ENCODE peak calls at places on chromosomes 6 and 20, in ten cellular contexts. F is HL-60, W is GM12892, H is Panc1, B is transverse colon, X is K562, K is breast epithelium, C is HCT116, Y is spleen, I is endothelial cell of umbilical vein. O is an unnamed sample.

GRCh38 chr20:22814475-22815205 is 220.5 kb upstream of the SSTR4 start:
- DNase-seq in F (no peak), C (no peak), I (no peak), W (no peak), B (no peak), Y (no peak), H (no peak), K (no peak), X (no peak), O (no peak)

GRCh38 chr6:30626484-30627366 is at the start of gene ATAT1:
- DNase-seq in B (peak), W (peak), H (no peak), I (peak), X (peak), F (peak), C (peak), K (peak), Y (peak), O (peak)

GRCh38 chr20:25489221-25489863 is 81.9 kb downstream of the GINS1 start:
- DNase-seq in C (no peak), H (no peak), X (no peak), B (no peak), I (no peak), F (no peak), K (no peak), W (no peak), Y (no peak), O (peak)

GRCh38 chr6:101741474-101742171 is 348.1 kb downstream of the GRIK2 start:
- DNase-seq in F (no peak), W (no peak), I (peak), C (no peak), K (no peak), B (no peak), Y (no peak), X (no peak), H (no peak), O (no peak)

GRCh38 chr6:131060311-131060710 is 2.7 kb downstream of the EPB41L2 start:
- DNase-seq in X (no peak), I (no peak), C (no peak), B (no peak), Y (no peak), F (no peak), K (no peak), W (no peak), H (no peak), O (no peak)

GRCh38 chr20:62985089-62985778 is 21.5 kb downstream of the BHLHE23 start:
- DNase-seq in Y (no peak), W (no peak), C (no peak), F (no peak), K (no peak), H (no peak), B (no peak), X (no peak), I (no peak), O (no peak)

GRCh38 chr20:51569815-51570741 is 27.6 kb upstream of the NFATC2 start:
- DNase-seq in B (no peak), C (no peak), X (no peak), W (no peak), I (peak), Y (no peak), H (peak), F (no peak), K (no peak), O (no peak)

GRCh38 chr6:137883400-137883888 is 16.4 kb downstream of the TNFAIP3 start:
- DNase-seq in C (no peak), K (no peak), H (no peak), W (no peak), I (peak), B (no peak), F (peak), Y (no peak), X (no peak), O (no peak)

GRCh38 chr6:4774296-4774695 is 1.9 kb upstream of the CDYL start:
- DNase-seq in H (no peak), F (no peak), I (no peak), K (no peak), B (no peak), Y (no peak), C (no peak), W (no peak), X (no peak), O (no peak)

GRCh38 chr6:30158475-30159025 is 2.5 kb downstream of the TRIM10 start:
- DNase-seq in C (no peak), F (no peak), B (no peak), Y (no peak), K (no peak), H (no peak), X (no peak), I (no peak), W (no peak), O (no peak)

DNA sequence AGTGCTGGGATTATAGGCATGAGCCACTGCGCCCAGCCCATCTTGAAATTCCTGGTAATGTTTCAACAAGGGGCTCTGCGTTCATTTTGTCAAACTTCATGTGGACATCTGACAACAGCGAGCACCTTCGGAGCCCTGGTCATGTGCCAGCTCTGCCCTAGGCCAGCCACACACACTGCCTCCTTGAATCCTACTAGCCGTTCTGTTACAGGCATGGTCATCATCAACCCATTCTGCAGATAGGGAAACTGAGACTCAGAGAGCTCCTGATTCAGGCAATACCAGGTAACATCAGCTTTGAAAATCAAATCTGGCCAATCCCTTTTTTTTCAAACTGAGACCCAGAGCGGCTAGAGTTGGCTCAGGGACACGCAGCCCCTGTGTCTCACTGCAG is 41.3 kb downstream of the RBM38 start:
- DNase-seq in C (no peak), F (no peak), H (no peak), I (no peak), B (no peak), W (no peak), K (no peak), Y (peak), X (no peak), O (no peak)
- TF ChIP-seq POLR2AphosphoS5 in C (no peak), F (no peak), H (no peak), I (no peak), B (no peak), W (no peak), K (no peak), Y (no peak), X (no peak), O (no peak)

GRCh38 chr6:143268439-143268838 is 182.1 kb downstream of the ADAT2 start:
- DNase-seq in W (no peak), X (no peak), F (no peak), K (no peak), Y (no peak), B (no peak), H (no peak), C (no peak), I (no peak), O (no peak)

GRCh38 chr6:143276436-143276835 is 174.1 kb downstream of the ADAT2 start:
- DNase-seq in X (no peak), I (no peak), K (no peak), Y (no peak), C (no peak), H (no peak), B (no peak), F (peak), W (peak), O (no peak)

GRCh38 chr6:143270026-143270425 is 180.5 kb downstream of the ADAT2 start:
- DNase-seq in X (no peak), B (no peak), K (no peak), Y (no peak), I (no peak), C (no peak), F (no peak), W (no peak), H (no peak), O (no peak)

GRCh38 chr6:143267740-143268139 is 182.8 kb downstream of the ADAT2 start:
- DNase-seq in H (no peak), I (no peak), B (no peak), W (no peak), C (no peak), F (no peak), K (no peak), Y (no peak), X (no peak), O (no peak)

DNA sequence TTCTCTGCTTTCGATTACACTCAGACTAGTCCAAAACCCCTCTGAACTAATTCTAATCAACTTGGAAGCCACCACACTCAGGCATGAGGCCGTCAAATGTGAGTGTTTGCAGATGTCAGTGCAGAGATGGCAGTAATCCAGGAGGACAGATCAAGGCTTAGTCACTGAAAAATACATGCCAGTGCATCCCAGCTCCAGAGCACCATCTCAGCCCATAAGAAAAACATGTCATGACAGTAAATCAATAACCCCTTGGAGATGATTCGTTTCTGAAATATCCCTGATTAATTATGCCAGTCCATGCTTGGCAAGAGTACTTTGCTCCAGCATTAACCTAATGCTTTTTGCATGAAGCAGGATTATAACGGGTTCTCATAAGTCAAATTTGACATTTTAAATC is 179.5 kb downstream of the ADAT2 start:
- DNase-seq in B (no peak), K (no peak), F (no peak), Y (no peak), W (no peak), C (no peak), I (no peak), X (no peak), H (no peak), O (no peak)
- TF ChIP-seq POLR2AphosphoS5 in B (no peak), K (no peak), F (no peak), Y (no peak), W (no peak), C (no peak), I (no peak), X (no peak), H (no peak), O (no peak)

GRCh38 chr20:50412499-50412898 is 97.7 kb upstream of the PTPN1 start:
- DNase-seq in W (no peak), B (no peak), H (no peak), Y (no peak), I (no peak), F (no peak), C (no peak), K (no peak), X (no peak), O (no peak)
- TF ChIP-seq POLR2AphosphoS5 in W (no peak), B (no peak), H (no peak), Y (no peak), I (no peak), F (no peak), C (no peak), K (no peak), X (no peak), O (no peak)

GRCh38 chr6:25671652-25672051 is 19.6 kb downstream of the SCGN start:
- DNase-seq in I (no peak), F (no peak), W (no peak), C (no peak), Y (no peak), X (no peak), H (no peak), K (no peak), B (no peak), O (no peak)
- TF ChIP-seq POLR2AphosphoS5 in I (no peak), F (no peak), W (no peak), C (no peak), Y (no peak), X (no peak), H (no peak), K (no peak), B (no peak), O (no peak)

GRCh38 chr6:80134065-80134464 is 27.6 kb downstream of the BCKDHB start:
- DNase-seq in Y (no peak), K (no peak), F (no peak), B (no peak), C (no peak), H (no peak), W (no peak), I (no peak), X (no peak), O (no peak)

DNA sequence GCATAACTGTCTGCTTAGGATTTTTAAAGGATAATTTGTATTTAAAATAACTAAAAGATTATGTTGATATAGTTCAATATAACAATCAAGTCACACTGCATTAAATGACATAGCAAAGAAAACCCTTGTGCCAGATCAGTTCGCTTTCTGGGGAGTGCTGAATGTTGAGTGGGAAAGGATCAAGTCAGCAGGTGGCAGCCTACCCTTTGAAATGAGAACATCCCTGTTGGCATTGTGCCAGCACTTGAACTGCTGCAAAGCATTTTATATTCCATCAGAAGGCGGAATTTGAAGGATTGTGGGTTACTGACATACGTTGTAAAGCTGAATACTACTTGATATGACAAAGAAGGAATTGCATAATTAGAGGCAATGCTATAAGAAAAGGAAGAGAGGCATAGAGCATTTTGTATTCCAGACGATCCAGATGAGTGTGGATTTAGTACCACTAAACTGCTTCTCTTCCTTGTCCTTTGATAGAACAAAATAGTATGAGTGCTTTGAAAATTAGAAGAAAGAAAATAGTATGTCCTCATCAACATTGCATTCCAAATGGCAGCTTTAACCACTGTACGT is 26.6 kb downstream of the BCKDHB start:
- DNase-seq in B (peak), K (no peak), X (peak), H (no peak), C (peak), I (peak), W (no peak), F (peak), Y (no peak), O (peak)
- TF ChIP-seq POLR2AphosphoS5 in B (peak), K (no peak), X (no peak), H (no peak), C (peak), I (no peak), W (no peak), F (peak), Y (no peak), O (no peak)

GRCh38 chr6:32894085-32895005 is 40.4 kb downstream of the PSMB9 start:
- DNase-seq in F (peak), K (peak), Y (peak), B (peak), H (peak), X (peak), C (peak), I (peak), W (peak), O (peak)
- TF ChIP-seq POLR2AphosphoS5 in F (peak), K (peak), Y (peak), B (peak), H (no peak), X (no peak), C (peak), I (no peak), W (peak), O (peak)

GRCh38 chr20:45049438-45049837 is 51.5 kb downstream of the KCNS1 start:
- DNase-seq in B (no peak), X (no peak), K (no peak), C (no peak), H (no peak), I (no peak), W (no peak), Y (no peak), F (no peak), O (no peak)

GRCh38 chr20:45047581-45048119 is 53.3 kb downstream of the KCNS1 start:
- DNase-seq in F (no peak), X (no peak), B (no peak), I (no peak), Y (no peak), K (no peak), C (no peak), W (no peak), H (no peak), O (no peak)

GRCh38 chr20:45051497-45052060 is 49.3 kb downstream of the KCNS1 start:
- DNase-seq in W (no peak), H (no peak), Y (no peak), K (no peak), I (no peak), X (no peak), F (no peak), B (no peak), C (no peak), O (no peak)

GRCh38 chr20:45052698-45053440 is 48.1 kb downstream of the KCNS1 start:
- DNase-seq in F (peak), H (no peak), X (no peak), B (no peak), I (no peak), Y (no peak), W (peak), K (no peak), C (no peak), O (no peak)

GRCh38 chr20:45049904-45050471 is 50.9 kb downstream of the KCNS1 start:
- DNase-seq in K (no peak), B (no peak), H (no peak), X (no peak), W (no peak), C (no peak), Y (no peak), F (no peak), I (no peak), O (no peak)
- TF ChIP-seq POLR2AphosphoS5 in K (no peak), B (no peak), H (no peak), X (no peak), W (no peak), C (no peak), Y (no peak), F (no peak), I (no peak), O (no peak)

DNA sequence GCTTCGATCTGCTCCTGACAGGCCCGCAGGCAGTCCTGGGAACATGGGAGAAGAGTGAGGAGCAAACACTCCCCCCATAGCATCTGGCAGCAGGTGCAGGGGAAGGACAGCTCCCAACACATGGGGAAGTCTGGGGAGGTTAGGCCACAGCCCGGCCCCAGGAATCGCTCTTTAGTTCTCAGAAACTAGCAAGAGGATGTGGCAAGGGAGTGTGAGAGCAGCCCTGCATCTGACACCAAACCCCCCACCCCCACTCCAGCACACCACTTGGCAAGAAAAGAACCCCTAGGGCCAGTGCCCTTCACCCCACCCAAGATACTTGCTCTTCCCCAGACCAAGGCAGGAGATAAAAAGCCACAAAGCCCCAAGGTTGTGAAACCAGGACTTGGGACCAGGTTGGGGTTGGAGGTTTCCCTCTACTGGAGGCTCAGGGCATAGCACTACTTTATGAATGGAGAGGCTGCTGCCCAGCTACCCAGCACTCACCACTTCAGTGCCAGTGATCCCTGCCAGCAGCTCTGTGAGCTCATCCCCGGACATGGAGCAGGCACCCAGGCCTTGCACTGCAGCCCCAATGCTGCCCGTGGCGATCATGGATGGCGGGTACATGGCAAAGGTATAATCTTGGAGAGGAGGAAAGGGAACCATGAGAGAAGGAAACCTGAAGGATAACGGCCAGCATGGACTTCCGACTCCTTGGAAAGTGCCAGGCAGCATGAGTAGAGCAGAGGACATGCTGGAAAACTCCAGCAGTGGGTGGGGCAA is 5.4 kb downstream of the CCND3 start:
- DNase-seq in X (peak), H (peak), K (peak), F (peak), C (peak), Y (peak), B (peak), W (peak), I (peak), O (no peak)
- TF ChIP-seq POLR2AphosphoS5 in X (peak), H (peak), K (no peak), F (peak), C (no peak), Y (peak), B (no peak), W (no peak), I (peak), O (no peak)

DNA sequence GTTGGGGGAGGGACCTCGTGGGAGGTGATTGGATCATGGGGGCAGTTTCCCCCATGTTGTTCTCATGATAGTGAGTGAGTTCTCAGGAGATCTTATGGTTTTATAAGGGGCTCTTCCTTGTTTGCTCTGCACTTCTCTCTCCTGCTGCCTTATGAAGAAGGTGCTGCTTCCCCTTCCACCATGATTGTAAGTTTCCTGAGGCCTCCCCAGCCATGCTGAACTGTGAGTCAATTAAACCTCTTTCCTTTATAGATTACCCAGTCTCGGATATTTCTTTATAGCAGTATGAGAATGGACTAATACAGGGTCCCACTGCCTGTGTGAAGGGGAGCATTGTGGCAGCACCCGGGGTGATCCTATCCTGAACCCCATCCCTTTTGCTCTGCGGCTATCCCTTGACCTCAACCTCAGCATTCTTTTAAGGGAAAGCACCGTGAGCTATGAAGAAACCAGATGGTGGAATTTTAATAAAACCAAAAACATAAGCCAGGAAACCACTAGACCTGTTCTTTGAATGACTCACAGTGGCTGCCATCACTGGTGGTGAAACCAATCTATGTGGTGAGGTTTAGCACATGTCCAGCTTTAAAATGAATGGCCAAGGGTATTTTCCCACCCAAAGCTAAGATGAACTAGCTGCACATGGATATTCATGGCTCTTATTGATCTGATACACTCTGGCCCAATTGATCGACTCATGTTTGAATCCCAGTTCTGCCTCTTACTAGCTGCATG is 62.2 kb downstream of the ZDHHC14 start:
- DNase-seq in I (no peak), B (no peak), C (no peak), K (no peak), Y (no peak), X (no peak), W (no peak), H (no peak), F (no peak), O (no peak)
- TF ChIP-seq POLR2AphosphoS5 in I (no peak), B (no peak), C (no peak), K (no peak), Y (no peak), X (no peak), W (no peak), H (no peak), F (no peak), O (no peak)